ENCODE peak calls at places on chromosomes 1 and 21, in six cellular contexts. L is GM12891, Z is GM12878, B is H1, K is K562, E is HepG2. C is an unnamed sample.

GRCh38 chr1:119737040-119737682 is 25.4 kb downstream of the PHGDH start:
- DNase-seq in B (no peak), L (no peak), E (no peak), Z (no peak), K (peak; percentile 85), C (no peak)

GRCh38 chr1:245310605-245311531 is 156.1 kb downstream of the KIF26B start:
- DNase-seq in L (no peak), B (no peak), E (no peak), Z (peak; percentile 12), K (no peak), C (peak; percentile 21)

GRCh38 chr1:8378202-8378601 is 60.3 kb downstream of the SLC45A1 start:
- DNase-seq in K (no peak), E (no peak), L (no peak), Z (no peak), B (no peak), C (no peak)

GRCh38 chr1:214136336-214136735 is 144.6 kb upstream of the SMYD2 start:
- DNase-seq in K (no peak), Z (no peak), E (no peak), B (no peak), L (no peak), C (no peak)

GRCh38 chr1:9719978-9720722 is 68.6 kb downstream of the PIK3CD start:
- DNase-seq in Z (no peak), B (no peak), E (no peak), L (no peak), K (no peak), C (no peak)

GRCh38 chr1:215728206-215728605 is 161.1 kb downstream of the KCTD3 start:
- DNase-seq in Z (no peak), K (no peak), E (no peak), B (no peak), L (no peak), C (no peak)

GRCh38 chr1:214966366-214966765 is 116.2 kb upstream of the KCNK2 start:
- DNase-seq in E (no peak), B (no peak), L (no peak), Z (no peak), K (no peak), C (no peak)

GRCh38 chr1:22790232-22791008 is 79.8 kb downstream of the EPHB2 start:
- DNase-seq in Z (no peak), E (no peak), L (no peak), K (no peak), B (no peak), C (no peak)

GRCh38 chr1:156106624-156107488 is 7.7 kb upstream of the LMNA start:
- DNase-seq in K (no peak), B (no peak), L (no peak), E (no peak), Z (no peak), C (no peak)

GRCh38 chr1:149997585-149998262 is 12.8 kb downstream of the OTUD7B start:
- DNase-seq in Z (peak; percentile 97), L (no peak), K (no peak), E (no peak), B (no peak), C (no peak)

GRCh38 chr1:227899141-227899819 is 48.5 kb downstream of the WNT9A start:
- DNase-seq in L (no peak), E (no peak), Z (no peak), K (no peak), B (no peak), C (no peak)

GRCh38 chr1:91689586-91690481 is 189.2 kb downstream of the CDC7 start:
- DNase-seq in L (no peak), K (no peak), B (no peak), E (no peak), Z (no peak), C (no peak)

GRCh38 chr1:229781453-229781852 is 155.4 kb downstream of the URB2 start:
- DNase-seq in Z (no peak), K (no peak), L (no peak), B (no peak), E (peak; percentile 2), C (no peak)

GRCh38 chr1:145891143-145891542 is 5.5 kb upstream of the ANKRD35 start:
- DNase-seq in K (no peak), B (no peak), E (peak; percentile 36), L (no peak), Z (no peak), C (no peak)

GRCh38 chr1:201675143-201675542 is 136.2 kb downstream of the NAV1 start:
- DNase-seq in B (no peak), K (no peak), L (no peak), Z (no peak), E (no peak), C (no peak)

GRCh38 chr21:43981871-43982210 is 30.3 kb upstream of the TRAPPC10 start:
- DNase-seq in B (no peak), E (no peak), Z (no peak), K (no peak), L (no peak), C (no peak)

GRCh38 chr1:92951141-92951582 is 10.1 kb downstream of the DIPK1A start:
- DNase-seq in Z (peak; percentile 79), L (no peak), B (no peak), K (no peak), E (peak; percentile 92), C (no peak)

GRCh38 chr1:93629101-93630059 is 52.3 kb downstream of the BCAR3 start:
- DNase-seq in B (no peak), E (peak; percentile 65), K (peak; percentile 48), Z (peak; percentile 28), L (peak; percentile 39), C (no peak)

GRCh38 chr1:157201767-157202166 is 63.6 kb upstream of the ETV3 start:
- DNase-seq in L (no peak), K (no peak), E (no peak), Z (no peak), B (no peak), C (no peak)

GRCh38 chr1:151887028-151887427 is 22.3 kb downstream of the THEM4 start:
- DNase-seq in K (no peak), Z (no peak), L (no peak), B (no peak), E (no peak), C (no peak)
- TF ChIP-seq TAF1 in K (no peak), Z (no peak), L (no peak), B (no peak), E (no peak), C (no peak)

GRCh38 chr1:223716302-223716862 is 4.0 kb downstream of the CAPN2 start:
- DNase-seq in L (peak; percentile 37), Z (peak; percentile 47), K (no peak), E (no peak), B (no peak), C (no peak)

GRCh38 chr1:223715710-223716103 is 3.4 kb downstream of the CAPN2 start:
- DNase-seq in Z (no peak), E (no peak), K (no peak), L (no peak), B (no peak), C (no peak)

GRCh38 chr1:223713546-223714420 is 1.4 kb downstream of the CAPN2 start:
- DNase-seq in L (no peak), Z (no peak), K (peak; percentile 54), B (no peak), E (no peak), C (no peak)

GRCh38 chr1:223714421-223714724 is 2.0 kb downstream of the CAPN2 start:
- DNase-seq in L (no peak), E (no peak), K (no peak), B (no peak), Z (no peak), C (no peak)

DNA sequence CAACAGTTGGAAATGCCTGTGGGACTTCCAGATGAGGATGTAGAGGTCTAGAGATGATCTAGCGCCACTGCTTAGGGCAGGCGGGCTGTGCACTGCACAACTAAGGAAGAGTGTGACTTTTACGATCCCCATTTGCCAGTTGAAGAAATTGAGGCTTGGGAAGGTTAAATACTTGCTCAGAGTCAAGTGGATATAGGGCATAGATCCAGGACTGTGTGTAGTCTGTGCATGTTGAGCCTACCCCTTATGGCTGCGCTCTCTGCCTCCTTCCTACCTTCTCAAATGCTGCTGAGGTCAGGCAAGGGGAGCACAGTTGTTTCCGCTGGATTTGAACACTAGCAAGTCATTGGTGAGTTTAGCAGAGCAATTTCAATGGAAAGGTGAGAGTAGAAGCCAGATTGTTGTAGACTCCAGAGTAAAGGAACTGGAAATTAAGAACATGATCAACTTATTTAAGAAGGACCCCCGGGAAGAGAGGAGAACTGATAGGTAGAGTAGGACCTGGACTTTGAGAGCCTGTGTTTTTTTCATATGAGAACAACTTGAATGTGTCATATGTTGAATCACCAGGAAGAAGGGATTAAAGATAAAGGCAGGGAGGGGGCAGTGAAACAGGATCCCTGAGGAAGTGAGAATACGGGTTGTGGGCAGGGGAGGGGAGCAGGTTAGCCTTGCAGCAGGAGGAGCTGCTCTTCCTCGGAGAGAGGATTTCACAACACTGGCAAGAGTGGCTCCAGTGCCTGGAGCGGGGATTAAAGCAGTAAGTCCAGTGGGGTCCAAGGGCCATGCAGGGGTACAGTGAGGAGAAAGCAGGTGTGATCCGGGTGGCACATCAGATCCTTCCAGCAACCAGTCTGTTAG is 2.7 kb downstream of the CAPN2 start:
- DNase-seq in Z (no peak), L (no peak), E (no peak), K (peak; percentile 53), B (no peak), C (no peak)
- TF ChIP-seq POLR2A in Z (no peak), L (no peak), E (no peak), K (no peak), B (no peak), C (no peak)

GRCh38 chr1:46555081-46555432 is 3.6 kb upstream of the KNCN start:
- DNase-seq in K (no peak), E (no peak), Z (no peak), B (no peak), L (no peak), C (no peak)

GRCh38 chr1:46557403-46557802 is 6.0 kb upstream of the KNCN start:
- DNase-seq in Z (no peak), E (no peak), K (no peak), B (no peak), L (no peak), C (no peak)

GRCh38 chr1:46556822-46557221 is 5.4 kb upstream of the KNCN start:
- DNase-seq in K (no peak), Z (no peak), E (no peak), B (no peak), L (no peak), C (no peak)

GRCh38 chr1:46554236-46555080 is 3.0 kb upstream of the KNCN start:
- DNase-seq in Z (no peak), K (peak; percentile 60), E (no peak), B (no peak), L (no peak), C (no peak)

GRCh38 chr1:46555826-46556619 is 4.6 kb upstream of the KNCN start:
- DNase-seq in L (no peak), E (no peak), B (no peak), Z (no peak), K (no peak), C (no peak)
- TF ChIP-seq POLR2AphosphoS5 in L (no peak), E (no peak), B (no peak), Z (no peak), K (no peak), C (no peak)

DNA sequence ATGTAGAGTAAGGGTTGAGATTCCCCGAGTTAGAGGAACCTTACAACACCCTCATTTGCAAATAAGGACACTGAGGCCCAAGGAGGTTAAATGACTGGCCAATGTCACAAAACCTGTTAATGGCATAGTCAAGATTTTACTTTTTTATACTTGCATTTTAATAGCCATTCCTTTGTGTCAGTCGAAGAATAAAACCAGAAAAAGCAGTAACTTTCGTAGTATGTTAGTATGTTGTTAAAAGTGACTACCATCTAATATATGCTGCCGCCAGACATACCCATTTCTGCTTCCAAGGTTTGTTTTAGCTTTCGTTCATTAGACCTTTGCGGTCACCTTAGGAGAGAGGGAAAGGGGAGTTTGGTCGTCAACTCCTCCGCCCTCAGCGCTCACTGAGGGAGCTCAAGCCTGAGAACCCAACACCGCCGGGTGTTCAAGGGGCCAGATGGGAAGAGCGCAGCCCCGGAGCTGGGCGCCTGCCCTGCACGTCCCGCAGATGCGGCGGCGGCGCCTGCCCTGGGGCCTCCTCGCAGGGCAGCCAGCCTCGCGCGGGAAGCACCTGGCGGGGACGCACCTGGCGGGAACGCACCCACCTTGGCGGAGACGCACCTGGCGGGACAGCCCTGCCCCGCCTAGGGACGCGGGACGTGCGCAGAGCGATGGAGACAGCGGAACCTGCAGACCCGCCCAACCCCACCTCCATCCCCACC is 466 bp downstream of the VPS26C start:
- DNase-seq in E (peak; percentile 27), K (no peak), B (no peak), Z (no peak), L (no peak), C (no peak)
- TF ChIP-seq TAF1 in E (no peak), K (no peak), B (no peak), Z (no peak), L (no peak), C (no peak)

C was measured in GM12892.